ENCODE peak calls at places on chromosomes 16 and 17, in seven cellular contexts. O is Kasumi-1; I is activated CD4-positive, alpha-beta T cell treated with anti-CD3 and anti-CD28 coated beads for 48 hours; U is endothelial cell of umbilical vein; C is stimulated activated naive CD8-positive, alpha-beta T cell treated with anti-CD3 and anti-CD28 coated beads, Interleukin-15, Interleukin-2, amounts not matched to agents 100 U/mL and 50 U/mL, for 24 hours; Z is neural progenitor cell; A is NCI-H2081. M is an unnamed sample.

GRCh38 chr16:29687755-29688154 is 8.8 kb downstream of the QPRT start:
- DNase-seq in O (no peak), I (no peak), U (no peak), C (no peak), Z (no peak), A (no peak), M (no peak)

GRCh38 chr17:66331038-66331816 is 28.8 kb downstream of the PRKCA start:
- DNase-seq in O (peak), I (peak), U (no peak), C (no peak), Z (no peak), A (no peak), M (no peak)

GRCh38 chr17:17320188-17320910 is 17.2 kb downstream of the NT5M start:
- DNase-seq in O (no peak), I (no peak), U (no peak), C (no peak), Z (no peak), A (no peak), M (no peak)

GRCh38 chr17:61635913-61636432 is 45.0 kb upstream of the NACA2 start:
- DNase-seq in O (peak), I (peak), U (peak), C (peak), Z (peak), A (peak), M (peak)

GRCh38 chr17:80108321-80108971 is 7.1 kb downstream of the GAA start:
- DNase-seq in O (no peak), I (no peak), U (no peak), C (no peak), Z (no peak), A (no peak), M (peak)

GRCh38 chr17:13002761-13003453 is 14.9 kb downstream of the ELAC2 start:
- DNase-seq in O (peak), I (peak), U (peak), C (peak), Z (peak), A (peak), M (peak)

GRCh38 chr16:31149894-31150890 is at the start of gene PRSS36:
- DNase-seq in O (no peak), I (no peak), U (no peak), C (no peak), Z (peak), A (no peak), M (no peak)

GRCh38 chr16:66935319-66936011 is at the start of gene CES2:
- DNase-seq in O (no peak), I (no peak), U (peak), C (no peak), Z (no peak), A (no peak), M (no peak)

GRCh38 chr16:85416267-85417109 is 196.6 kb upstream of the GSE1 start:
- DNase-seq in O (peak), I (peak), U (no peak), C (peak), Z (peak), A (peak), M (peak)

GRCh38 chr17:78324391-78325075 is 35.3 kb downstream of the SOCS3 start:
- DNase-seq in O (peak), I (peak), U (peak), C (peak), Z (peak), A (peak), M (peak)

GRCh38 chr17:42773290-42774035 is at the start of gene VPS25:
- DNase-seq in O (peak), I (peak), U (peak), C (peak), Z (peak), A (peak), M (peak)

GRCh38 chr16:9115277-9115676 is 23.8 kb downstream of the HAPSTR1 start:
- DNase-seq in O (no peak), I (no peak), U (no peak), C (no peak), Z (no peak), A (no peak), M (no peak)

GRCh38 chr17:76727745-76728456 is 1.3 kb downstream of the METTL23 start:
- DNase-seq in O (peak), I (peak), U (peak), C (peak), Z (no peak), A (no peak), M (no peak)

M was measured in WTC11.